ENCODE peak calls at places on chromosomes 4 and X, in five cellular contexts. S is psoas muscle, W is cardiac muscle cell, K is endodermal cell, L is BE2C. V is an unnamed sample.

GRCh38 chr4:4405358-4405962 is 18.6 kb downstream of the NSG1 start:
- DNase-seq in S (peak; percentile 27), W (no peak), K (no peak), L (no peak), V (no peak)

GRCh38 chr4:53551963-53552362 is 39.3 kb downstream of the LNX1 start:
- DNase-seq in S (no peak), W (no peak), K (no peak), L (no peak), V (no peak)

GRCh38 chrX:43644124-43644701 is 11.9 kb upstream of the MAOA start:
- DNase-seq in S (no peak), W (no peak), K (no peak), L (no peak), V (peak; percentile 66)

GRCh38 chrX:150258463-150259430 is 104.4 kb upstream of the MAMLD1 start:
- DNase-seq in S (no peak), W (no peak), K (peak; percentile 29), L (no peak), V (no peak)

GRCh38 chr4:174211611-174212044 is 71.8 kb downstream of the FBXO8 start:
- DNase-seq in S (no peak), W (no peak), K (peak; percentile 50), L (no peak), V (no peak)

GRCh38 chrX:139044680-139045079 is 333.2 kb upstream of the FGF13 start:
- DNase-seq in S (no peak), W (no peak), K (no peak), L (no peak), V (no peak)

GRCh38 chr4:183106839-183107238 is 7.8 kb downstream of the WWC2 start:
- DNase-seq in S (no peak), W (no peak), K (no peak), L (no peak), V (no peak)

GRCh38 chr4:89404530-89404929 is 96.9 kb upstream of the GPRIN3 start:
- DNase-seq in S (no peak), W (no peak), K (no peak), L (no peak), V (no peak)

GRCh38 chrX:150363561-150364346 is 637 bp downstream of the MAMLD1 start:
- DNase-seq in S (peak; percentile 63), W (peak; percentile 34), K (peak; percentile 67), L (no peak), V (no peak)

GRCh38 chr4:75723117-75723801 is 1.1 kb upstream of the USO1 start:
- DNase-seq in S (no peak), W (no peak), K (no peak), L (peak; percentile 31), V (peak; percentile 22)

GRCh38 chr4:69503558-69503957 is 7.9 kb upstream of the UGT2B4 start:
- DNase-seq in S (no peak), W (no peak), K (peak; percentile 77), L (no peak), V (no peak)

GRCh38 chr4:156970501-156971167 is 965 bp downstream of the PDGFC start:
- DNase-seq in S (peak; percentile 81), W (peak; percentile 82), K (peak; percentile 87), L (peak; percentile 45), V (no peak)

GRCh38 chr4:10109995-10110670 is 6.5 kb downstream of the WDR1 start:
- DNase-seq in S (no peak), W (no peak), K (no peak), L (no peak), V (no peak)

GRCh38 chrX:154444001-154444754 is at the start of gene FAM50A:
- DNase-seq in S (peak; percentile 89), W (peak; percentile 74), K (peak; percentile 75), L (peak; percentile 78), V (no peak)

GRCh38 chrX:130728208-130728607 is 174.8 kb downstream of the ENOX2 start:
- DNase-seq in S (no peak), W (no peak), K (no peak), L (no peak), V (peak; percentile 30)

GRCh38 chr4:110540606-110541440 is 64.9 kb downstream of the ENPEP start:
- DNase-seq in S (no peak), W (no peak), K (no peak), L (no peak), V (peak; percentile 56)

GRCh38 chrX:48890296-48890925 is 7.2 kb downstream of the TIMM17B start:
- DNase-seq in S (no peak), W (no peak), K (no peak), L (no peak), V (no peak)
- H3K4me3 ChIP-seq in S (peak overlapping the region; percentile 76), W (peak overlapping the region; percentile 57), K (peak overlapping the region; percentile 69), L (peak overlapping the region; percentile 49), V (peak overlapping the region; percentile 56)

GRCh38 chrX:38008658-38009057 is 2.3 kb downstream of the SYTL5 start:
- DNase-seq in S (no peak), W (no peak), K (no peak), L (no peak), V (no peak)
- TF ChIP-seq CTCF in S (no peak), W (no peak), K (no peak), L (no peak), V (no peak)

GRCh38 chr4:13546374-13546854 is 2.1 kb upstream of the NKX3-2 start:
- DNase-seq in S (no peak), W (no peak), K (peak; percentile 58), L (no peak), V (no peak)
- H3K4me3 ChIP-seq in S (no peak overlapping the region), W (no peak overlapping the region), K (peak overlapping the region; percentile 73), L (no peak overlapping the region), V (no peak overlapping the region)

GRCh38 chrX:85288992-85289723 is 45.4 kb downstream of the ZNF711 start:
- DNase-seq in S (no peak), W (no peak), K (no peak), L (no peak), V (no peak)
- TF ChIP-seq CTCF in S (no peak), W (no peak), K (peak; percentile 44), L (peak; percentile 28), V (no peak)

DNA sequence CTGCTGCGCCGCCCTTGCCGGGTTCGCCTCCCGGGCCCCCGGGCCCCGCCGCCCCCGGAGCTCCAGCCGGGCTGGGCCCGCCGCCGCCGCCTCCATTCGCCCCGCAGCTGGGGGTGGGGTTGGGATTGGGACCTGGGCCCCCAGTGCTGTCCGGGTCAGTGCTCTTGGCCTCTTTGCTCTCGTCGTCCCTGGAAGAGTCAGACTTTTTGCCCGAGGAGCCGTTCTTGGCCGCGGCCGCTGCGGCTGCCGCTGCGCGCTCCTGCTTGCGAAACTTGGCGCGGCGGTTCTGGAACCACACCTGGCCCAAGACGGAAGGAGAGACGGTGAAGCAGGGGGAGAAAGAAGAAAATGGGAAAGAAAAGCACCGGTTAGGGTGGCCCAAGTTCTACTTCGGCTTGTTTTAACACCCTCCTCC is 2.5 kb downstream of the PHOX2B start:
- DNase-seq in S (no peak), W (no peak), K (peak; percentile 70), L (no peak), V (no peak)
- H3K4me3 ChIP-seq in S (no peak overlapping the region), W (no peak overlapping the region), K (no peak overlapping the region), L (peak overlapping the region; percentile 72), V (no peak overlapping the region)

V was measured in epithelial cell of proximal tubule.